ENCODE peak calls at places on chromosomes 5 and 9, in eight cellular contexts. H is H7; W is stimulated activated CD4-positive, alpha-beta T cell treated with anti-CD3 and anti-CD28 coated beads, Interleukin-4, amount 100 ng/mL, for 1 hour; L is WTC11; A is hypothalamus; D is putamen; B is astrocyte of the cerebellum; Z is AML-193. S is an unnamed sample.

GRCh38 chr9:135797507-135798302 is 95.7 kb downstream of the KCNT1 start:
- DNase-seq in Z (peak), W (peak), B (no peak), A (no peak), L (peak), H (peak), D (peak), S (peak)

GRCh38 chr5:149543361-149544198 is 7.7 kb downstream of the CSNK1A1 start:
- DNase-seq in D (no peak), H (no peak), B (no peak), W (no peak), Z (no peak), A (no peak), L (no peak), S (no peak)

GRCh38 chr5:179118756-179119414 is 58.7 kb downstream of the ZNF354C start:
- DNase-seq in B (no peak), D (no peak), L (no peak), A (no peak), Z (no peak), W (no peak), H (peak), S (no peak)

GRCh38 chr5:43603535-43604363 is 769 bp downstream of the NNT start:
- DNase-seq in B (no peak), L (peak), A (peak), W (peak), D (peak), H (peak), Z (peak), S (peak)

GRCh38 chr5:68518286-68518685 is 302.7 kb downstream of the PIK3R1 start:
- DNase-seq in W (no peak), L (no peak), B (no peak), D (no peak), H (no peak), Z (no peak), A (no peak), S (no peak)

GRCh38 chr9:91060520-91061343 is 259.1 kb downstream of the SYK start:
- DNase-seq in D (peak), W (no peak), B (peak), Z (no peak), A (no peak), H (no peak), L (no peak), S (no peak)

GRCh38 chr5:77326142-77326541 is 115.7 kb downstream of the PDE8B start:
- DNase-seq in B (no peak), A (no peak), D (no peak), H (no peak), L (no peak), W (no peak), Z (no peak), S (no peak)

GRCh38 chr5:123398058-123398728 is 25.0 kb downstream of the CEP120 start:
- DNase-seq in D (no peak), A (no peak), H (no peak), Z (no peak), L (no peak), B (no peak), W (no peak), S (no peak)

GRCh38 chr5:181566-181965 is 9.7 kb upstream of the LRRC14B start:
- DNase-seq in W (no peak), Z (no peak), D (no peak), H (no peak), B (no peak), A (no peak), L (no peak), S (no peak)

GRCh38 chr9:96565684-96566360 is 53.8 kb downstream of the CDC14B start:
- DNase-seq in Z (no peak), H (peak), B (no peak), W (no peak), L (no peak), D (peak), A (no peak), S (no peak)

GRCh38 chr5:3197699-3198098 is 397.9 kb upstream of the IRX1 start:
- DNase-seq in Z (no peak), H (peak), A (peak), B (no peak), D (peak), L (peak), W (no peak), S (peak)

GRCh38 chr5:101678494-101679193 is 617.4 kb downstream of the SLCO4C1 start:
- DNase-seq in L (peak), A (peak), Z (peak), D (peak), B (peak), H (peak), W (peak), S (peak)

GRCh38 chr5:173327948-173328895 is at the start of gene STC2:
- DNase-seq in D (no peak), B (no peak), H (peak), L (peak), Z (no peak), A (peak), W (peak), S (no peak)

GRCh38 chr5:151745071-151745705 is 13.2 kb downstream of the ATOX1 start:
- DNase-seq in H (no peak), B (peak), W (no peak), Z (no peak), A (peak), L (no peak), D (peak), S (peak)

GRCh38 chr5:86979801-86980510 is 287.7 kb upstream of the RASA1 start:
- DNase-seq in Z (peak), W (no peak), B (peak), H (no peak), A (no peak), L (no peak), D (no peak), S (no peak)

GRCh38 chr5:178730940-178731265 is 444 bp upstream of the ZNF354A start:
- DNase-seq in Z (peak), L (no peak), A (no peak), B (no peak), W (no peak), H (no peak), D (no peak), S (no peak)

GRCh38 chr5:159805021-159805420 is 111.3 kb upstream of the ADRA1B start:
- DNase-seq in L (no peak), D (peak), A (no peak), B (no peak), W (no peak), Z (peak), H (no peak), S (no peak)

GRCh38 chr5:133112026-133112660 is 60.3 kb downstream of the HSPA4 start:
- DNase-seq in Z (no peak), A (no peak), H (no peak), B (no peak), L (no peak), W (no peak), D (no peak), S (no peak)

GRCh38 chr9:113570106-113570505 is 106.6 kb downstream of the RGS3 start:
- DNase-seq in Z (no peak), D (no peak), A (no peak), H (no peak), B (no peak), L (no peak), W (no peak), S (no peak)

GRCh38 chr9:135607401-135608293 is 31.7 kb downstream of the GLT6D1 start:
- DNase-seq in W (no peak), D (no peak), Z (no peak), B (no peak), H (peak), L (no peak), A (no peak), S (no peak)

GRCh38 chr9:126132751-126133150 is 193.9 kb upstream of the MVB12B start:
- DNase-seq in B (no peak), D (no peak), L (no peak), H (no peak), W (no peak), A (no peak), Z (no peak), S (no peak)

GRCh38 chr9:88798476-88798875 is 192.8 kb upstream of the S1PR3 start:
- DNase-seq in B (no peak), Z (no peak), H (no peak), A (no peak), L (no peak), W (no peak), D (no peak), S (no peak)

GRCh38 chr5:134133995-134134541 is 19.6 kb downstream of the TCF7 start:
- DNase-seq in A (no peak), Z (no peak), B (no peak), H (no peak), L (no peak), D (no peak), W (peak), S (no peak)

GRCh38 chr5:173304591-173304988 is 23.6 kb downstream of the STC2 start:
- DNase-seq in B (no peak), L (no peak), D (no peak), A (no peak), Z (no peak), W (no peak), H (no peak), S (no peak)

GRCh38 chr9:89756891-89757537 is 152.2 kb downstream of the GADD45G start:
- DNase-seq in B (no peak), D (no peak), W (no peak), H (no peak), L (no peak), Z (no peak), A (no peak), S (no peak)

GRCh38 chr5:172173771-172174170 is 14.3 kb downstream of the STK10 start:
- DNase-seq in W (peak), D (no peak), H (no peak), Z (no peak), L (no peak), A (no peak), B (peak), S (no peak)

GRCh38 chr5:87347841-87348240 is 64.9 kb downstream of the CCNH start:
- DNase-seq in D (no peak), B (peak), L (no peak), W (no peak), A (no peak), Z (no peak), H (no peak), S (no peak)

GRCh38 chr5:159605585-159605984 is 275.3 kb upstream of the IL12B start:
- DNase-seq in W (no peak), D (no peak), H (no peak), A (no peak), Z (no peak), L (no peak), B (peak), S (no peak)

GRCh38 chr5:93503598-93504067 is 77.4 kb downstream of the NR2F1-AS1 start:
- DNase-seq in H (no peak), A (no peak), D (no peak), Z (no peak), W (no peak), L (no peak), B (peak), S (no peak)

GRCh38 chr9:116156621-116157314 is 3.2 kb downstream of the PAPPA start:
- DNase-seq in W (no peak), Z (no peak), H (peak), D (no peak), A (no peak), L (peak), B (no peak), S (no peak)

GRCh38 chr9:392103-392502 is 177.4 kb downstream of the DOCK8 start:
- DNase-seq in D (no peak), H (no peak), W (no peak), B (no peak), A (no peak), L (no peak), Z (no peak), S (no peak)

GRCh38 chr9:79287881-79288280 is 283.9 kb upstream of the TLE4 start:
- DNase-seq in H (peak), B (no peak), A (no peak), Z (no peak), D (no peak), L (no peak), W (no peak), S (no peak)

GRCh38 chr5:107474361-107474723 is 196.4 kb downstream of the EFNA5 start:
- DNase-seq in H (no peak), B (no peak), Z (no peak), L (no peak), A (no peak), W (no peak), D (no peak), S (no peak)

GRCh38 chr5:103037673-103038455 is 82.1 kb downstream of the GIN1 start:
- DNase-seq in A (no peak), D (no peak), W (no peak), Z (no peak), H (peak), B (no peak), L (no peak), S (no peak)